ENCODE peak calls at places on chromosome 1, in seven cellular contexts. E is activated T-cell treated with anti-CD3 and anti-CD28 coated beads for 24 hours; I is fibroblast of the aortic adventitia; D is NCI-H345; K is psoas muscle; V is stimulated activated CD4-positive, alpha-beta T cell treated with anti-CD3 and anti-CD28 coated beads, Interleukin-12 subunit alpha, Interleukin-12 subunit beta, amount 100 ng/mL, for 48 hours; Q is lower leg skin. P is an unnamed sample.

GRCh38 chr1:64042331-64043100 is 160.9 kb upstream of the UBE2U start:
- DNase-seq in E (no peak), I (peak; percentile 98), D (peak; percentile 21), K (no peak), V (no peak), Q (peak; percentile 85), P (no peak)

GRCh38 chr1:165960881-165961280 is 133.5 kb downstream of the UCK2 start:
- DNase-seq in E (no peak), I (no peak), D (no peak), K (no peak), V (no peak), Q (no peak), P (no peak)

GRCh38 chr1:3907621-3908165 is 7.6 kb upstream of the C1orf174 start:
- DNase-seq in E (no peak), I (no peak), D (no peak), K (no peak), V (no peak), Q (no peak), P (no peak)

GRCh38 chr1:115258302-115258866 is 79.7 kb downstream of the NGF start:
- DNase-seq in E (no peak), I (peak; percentile 96), D (no peak), K (no peak), V (no peak), Q (no peak), P (peak; percentile 2)

GRCh38 chr1:103513720-103514119 is 11.8 kb upstream of the RNPC3 start:
- DNase-seq in E (no peak), I (peak; percentile 57), D (no peak), K (no peak), V (no peak), Q (no peak), P (no peak)

GRCh38 chr1:116918714-116919357 is 9.1 kb downstream of the PTGFRN start:
- DNase-seq in E (no peak), I (no peak), D (no peak), K (no peak), V (no peak), Q (no peak), P (no peak)

GRCh38 chr1:55015731-55016620 is 17.2 kb downstream of the BSND start:
- DNase-seq in E (no peak), I (no peak), D (no peak), K (no peak), V (no peak), Q (no peak), P (no peak)

GRCh38 chr1:1996207-1996651 is 7.4 kb downstream of the CFAP74 start:
- DNase-seq in E (no peak), I (no peak), D (no peak), K (no peak), V (no peak), Q (no peak), P (no peak)

GRCh38 chr1:18934205-18935000 is 22.1 kb downstream of the IFFO2 start:
- DNase-seq in E (no peak), I (no peak), D (peak; percentile 81), K (no peak), V (no peak), Q (no peak), P (no peak)

GRCh38 chr1:181135815-181136737 is 47.6 kb downstream of the IER5 start:
- DNase-seq in E (no peak), I (peak; percentile 91), D (no peak), K (no peak), V (no peak), Q (no peak), P (no peak)

P was measured in HCT116.